ENCODE peak calls at places on chromosomes 12 and 14, in ten cellular contexts. I is aorta; N is AG09319; M is endothelial cell; F is RCC 7860; D is effector memory CD8-positive, alpha-beta T cell; E is fibroblast of lung; X is uterus; R is GOT3; J is activated T-cell treated with anti-CD3 and anti-CD28 coated beads, Interleukin-2, amount 50 U/mL, for 1 hour. Y is an unnamed sample.

GRCh38 chr12:119505001-119505400 is 88.6 kb upstream of the TMEM233 start:
- DNase-seq in N (no peak), R (no peak), E (no peak), I (no peak), F (peak), D (no peak), M (no peak), J (no peak), X (no peak), Y (no peak)

GRCh38 chr14:58298477-58298879 is at the start of gene ARID4A:
- DNase-seq in E (no peak), J (peak), M (no peak), F (no peak), R (peak), N (no peak), X (no peak), D (no peak), I (peak), Y (no peak)

GRCh38 chr14:103100281-103101121 is 6.0 kb downstream of the EXOC3L4 start:
- DNase-seq in X (no peak), I (no peak), F (no peak), D (no peak), J (no peak), R (no peak), N (no peak), M (no peak), E (no peak), Y (no peak)

GRCh38 chr12:98838282-98838681 is 193.2 kb downstream of the APAF1 start:
- DNase-seq in N (no peak), R (no peak), E (peak), J (no peak), F (no peak), M (no peak), D (no peak), I (no peak), X (no peak), Y (no peak)

GRCh38 chr14:99968156-99968920 is 96.9 kb upstream of the EVL start:
- DNase-seq in M (no peak), E (peak), X (peak), D (no peak), N (peak), F (peak), I (no peak), J (no peak), R (peak), Y (peak)

GRCh38 chr12:118015944-118016343 is 559 bp upstream of the RFC5 start:
- DNase-seq in X (no peak), M (no peak), D (no peak), E (no peak), F (no peak), I (no peak), R (no peak), J (no peak), N (no peak), Y (no peak)

GRCh38 chr12:80282761-80283160 is 161.3 kb upstream of the PTPRQ start:
- DNase-seq in F (no peak), E (peak), M (no peak), J (no peak), I (no peak), D (no peak), R (no peak), N (no peak), X (no peak), Y (no peak)

GRCh38 chr12:28710882-28711281 is 438.2 kb upstream of the FAR2 start:
- DNase-seq in M (no peak), I (no peak), D (no peak), J (no peak), F (peak), N (peak), E (peak), X (no peak), R (no peak), Y (peak)

GRCh38 chr14:99211410-99211809 is 60.6 kb downstream of the BCL11B start:
- DNase-seq in I (no peak), N (no peak), X (no peak), F (no peak), D (no peak), J (no peak), R (no peak), E (no peak), M (no peak), Y (no peak)

GRCh38 chr14:64950889-64951288 is 8.3 kb upstream of the GPX2 start:
- DNase-seq in N (no peak), R (no peak), X (no peak), E (no peak), M (no peak), F (no peak), D (no peak), I (no peak), J (no peak), Y (no peak)

GRCh38 chr14:100955201-100955600 is 51.7 kb upstream of the RTL1 start:
- DNase-seq in F (peak), X (no peak), E (peak), M (no peak), D (no peak), N (no peak), I (no peak), R (no peak), J (no peak), Y (peak)

GRCh38 chr12:48105321-48105866 is 485 bp downstream of the SENP1 start:
- DNase-seq in D (peak), X (no peak), I (no peak), E (peak), F (no peak), R (no peak), M (no peak), J (peak), N (no peak), Y (no peak)

GRCh38 chr12:7695159-7695930 is at the start of gene GDF3:
- DNase-seq in M (peak), X (peak), I (peak), N (no peak), J (no peak), E (peak), D (no peak), R (no peak), F (no peak), Y (no peak)

GRCh38 chr12:3456809-3457208 is 34.2 kb upstream of the PRMT8 start:
- DNase-seq in I (no peak), J (no peak), M (peak), R (no peak), N (no peak), X (no peak), F (no peak), D (no peak), E (no peak), Y (no peak)

GRCh38 chr12:57521475-57522018 is 1.1 kb upstream of the MBD6 start:
- DNase-seq in I (peak), D (no peak), J (peak), N (no peak), X (peak), M (peak), R (no peak), F (no peak), E (peak), Y (no peak)

GRCh38 chr14:55609681-55610080 is 29.7 kb downstream of the KTN1 start:
- DNase-seq in X (no peak), E (peak), M (no peak), I (no peak), F (no peak), J (no peak), D (no peak), N (no peak), R (no peak), Y (no peak)

GRCh38 chr12:646303-647038 is 16.8 kb downstream of the NINJ2 start:
- DNase-seq in N (no peak), X (peak), M (no peak), I (peak), D (no peak), J (no peak), R (no peak), E (no peak), F (no peak), Y (no peak)

GRCh38 chr12:20368653-20369163 is 371 bp downstream of the PDE3A start:
- DNase-seq in D (no peak), J (no peak), X (peak), F (no peak), M (peak), E (peak), N (no peak), I (peak), R (no peak), Y (peak)

GRCh38 chr14:104532191-104532555 is 47.4 kb upstream of the C14orf180 start:
- DNase-seq in J (no peak), N (no peak), D (no peak), E (no peak), X (no peak), I (no peak), R (no peak), M (no peak), F (no peak), Y (no peak)

GRCh38 chr14:25231006-25231405 is 181.1 kb upstream of the STXBP6 start:
- DNase-seq in M (no peak), J (no peak), R (no peak), D (no peak), F (no peak), E (no peak), I (no peak), X (no peak), N (no peak), Y (no peak)

GRCh38 chr12:30023186-30023585 is 239.4 kb upstream of the TMTC1 start:
- DNase-seq in D (no peak), N (no peak), J (no peak), M (no peak), I (no peak), R (no peak), E (peak), X (no peak), F (no peak), Y (no peak)

GRCh38 chr14:68675233-68675577 is 117.7 kb downstream of the ZFP36L1 start:
- DNase-seq in X (no peak), E (no peak), M (no peak), F (peak), N (no peak), D (no peak), I (no peak), R (no peak), J (no peak), Y (peak)

GRCh38 chr14:91142214-91142668 is 28.4 kb downstream of the DGLUCY start:
- DNase-seq in I (no peak), D (peak), J (no peak), F (no peak), R (no peak), N (no peak), M (no peak), E (no peak), X (no peak), Y (no peak)

GRCh38 chr12:2501464-2502181 is 293.1 kb upstream of the FKBP4 start:
- DNase-seq in E (no peak), N (no peak), X (no peak), J (no peak), I (no peak), M (peak), R (no peak), D (no peak), F (no peak), Y (no peak)

GRCh38 chr12:6554168-6554989 is 1.5 kb downstream of the IFFO1 start:
- DNase-seq in R (no peak), E (peak), F (peak), X (peak), M (peak), I (peak), D (peak), J (peak), N (no peak), Y (peak)

GRCh38 chr14:96272777-96273471 is 16.9 kb downstream of the BDKRB1 start:
- DNase-seq in X (no peak), J (no peak), F (peak), I (no peak), N (no peak), E (no peak), D (no peak), M (no peak), R (no peak), Y (no peak)

GRCh38 chr14:69049675-69050074 is 70.6 kb upstream of the ACTN1 start:
- DNase-seq in X (peak), I (no peak), E (peak), R (no peak), D (no peak), F (no peak), M (no peak), N (peak), J (no peak), Y (no peak)

GRCh38 chr14:97456958-97457357 is 659.8 kb downstream of the VRK1 start:
- DNase-seq in X (no peak), I (no peak), D (no peak), J (peak), M (no peak), R (no peak), N (no peak), F (no peak), E (no peak), Y (no peak)

GRCh38 chr14:36617824-36618223 is 35.4 kb upstream of the NKX2-8 start:
- DNase-seq in J (no peak), R (no peak), X (peak), E (no peak), F (no peak), D (no peak), I (no peak), M (no peak), N (no peak), Y (no peak)

GRCh38 chr12:51752490-51752889 is 96.0 kb downstream of the FIGNL2 start:
- DNase-seq in R (peak), X (peak), E (peak), I (peak), J (no peak), M (no peak), D (no peak), F (peak), N (peak), Y (peak)

GRCh38 chr12:25069221-25069620 is 120.3 kb upstream of the BCAT1 start:
- DNase-seq in R (no peak), J (no peak), D (no peak), E (peak), F (no peak), X (no peak), I (no peak), M (no peak), N (no peak), Y (no peak)

GRCh38 chr12:71594214-71594948 is 69.3 kb downstream of the ZFC3H1 start:
- DNase-seq in N (no peak), I (no peak), R (no peak), J (no peak), E (peak), X (no peak), M (no peak), D (no peak), F (no peak), Y (no peak)

GRCh38 chr12:88150063-88150462 is 8.0 kb downstream of the TMTC3 start:
- DNase-seq in R (no peak), I (no peak), N (no peak), J (no peak), M (no peak), E (no peak), X (no peak), F (no peak), D (no peak), Y (no peak)

GRCh38 chr12:9244894-9245293 is 36.7 kb upstream of the PZP start:
- DNase-seq in F (no peak), N (no peak), I (no peak), X (peak), E (no peak), M (no peak), J (no peak), D (no peak), R (no peak), Y (no peak)

GRCh38 chr12:1826867-1827705 is 6.7 kb downstream of the LRTM2 start:
- DNase-seq in J (no peak), X (no peak), D (no peak), R (no peak), E (no peak), N (no peak), M (no peak), F (no peak), I (no peak), Y (no peak)

GRCh38 chr12:124321040-124321481 is 26.2 kb downstream of the RFLNA start:
- DNase-seq in E (peak), F (peak), J (peak), M (peak), R (no peak), N (no peak), D (peak), I (peak), X (peak), Y (no peak)

GRCh38 chr14:61659582-61659981 is 35.7 kb upstream of the HIF1A start:
- DNase-seq in E (peak), I (no peak), D (no peak), F (no peak), M (no peak), N (no peak), R (no peak), J (no peak), X (no peak), Y (no peak)

GRCh38 chr14:91311284-91311662 is 66.8 kb upstream of the GPR68 start:
- DNase-seq in F (no peak), R (no peak), I (no peak), J (peak), N (no peak), X (no peak), M (no peak), D (peak), E (no peak), Y (no peak)

GRCh38 chr12:102421801-102422583 is 58.4 kb downstream of the IGF1 start:
- DNase-seq in J (no peak), R (no peak), D (no peak), X (no peak), N (no peak), E (no peak), I (no peak), F (no peak), M (no peak), Y (no peak)

Y was measured in kidney glomerular epithelial cell.